ENCODE peak calls at places on chromosomes 13 and 19, in seven cellular contexts. Q is CD8-positive, alpha-beta memory T cell; S is Peyer's patch; X is GM23338; U is cardiac muscle cell; H is SJSA1; Y is HCT116. E is an unnamed sample.

GRCh38 chr13:95552539-95553270 is at the start of gene CLDN10:
- DNase-seq in S (no peak), U (no peak), X (peak; percentile 85), Q (no peak), H (no peak), Y (no peak), E (no peak)

GRCh38 chr13:65965496-65965895 is 1264.6 kb downstream of the PCDH9 start:
- DNase-seq in S (no peak), H (no peak), X (no peak), U (peak; percentile 55), Y (no peak), Q (no peak), E (no peak)

GRCh38 chr13:83386609-83387008 is 495.7 kb downstream of the SLITRK1 start:
- DNase-seq in X (no peak), Y (no peak), H (no peak), U (no peak), S (no peak), Q (no peak), E (no peak)

GRCh38 chr19:55528030-55528801 is 8.7 kb downstream of the SBK2 start:
- DNase-seq in X (no peak), S (no peak), U (peak; percentile 29), H (no peak), Y (no peak), Q (no peak), E (no peak)

GRCh38 chr13:40345149-40345514 is 321.3 kb downstream of the FOXO1 start:
- DNase-seq in Q (no peak), H (no peak), U (no peak), X (no peak), S (no peak), Y (no peak), E (no peak)

GRCh38 chr19:2706251-2706650 is 3.8 kb upstream of the GNG7 start:
- DNase-seq in S (no peak), Q (no peak), Y (no peak), U (no peak), X (no peak), H (no peak), E (no peak)

GRCh38 chr19:19087676-19088075 is 23.9 kb downstream of the SLC25A42 start:
- DNase-seq in U (no peak), H (no peak), S (no peak), Q (no peak), Y (no peak), X (no peak), E (no peak)

GRCh38 chr19:43562698-43563241 is 12.6 kb downstream of the XRCC1 start:
- DNase-seq in S (peak; percentile 92), Y (no peak), X (no peak), Q (peak; percentile 78), H (peak; percentile 84), U (peak; percentile 88), E (peak; percentile 88)

GRCh38 chr13:43102304-43102703 is 78.9 kb downstream of the DNAJC15 start:
- DNase-seq in H (no peak), X (no peak), Q (no peak), U (no peak), Y (no peak), S (no peak), E (no peak)

GRCh38 chr13:98358933-98359332 is 181.9 kb upstream of the RNF113B start:
- DNase-seq in X (no peak), H (no peak), Y (no peak), S (no peak), Q (no peak), U (no peak), E (no peak)

GRCh38 chr13:41268764-41269163 is 5.4 kb upstream of the MTRF1 start:
- DNase-seq in Y (peak; percentile 53), U (peak; percentile 14), S (no peak), H (no peak), X (peak; percentile 69), Q (no peak), E (no peak)

GRCh38 chr13:98456423-98456845 is 120.5 kb downstream of the STK24 start:
- DNase-seq in X (no peak), Q (no peak), S (no peak), H (no peak), Y (no peak), U (no peak), E (no peak)

GRCh38 chr13:73776137-73776785 is 357.9 kb downstream of the KLF12 start:
- DNase-seq in U (no peak), H (no peak), X (no peak), Y (no peak), S (no peak), Q (no peak), E (no peak)

GRCh38 chr13:48165727-48166126 is 67.3 kb upstream of the ITM2B start:
- DNase-seq in U (no peak), H (no peak), Y (no peak), Q (no peak), S (no peak), X (no peak), E (no peak)

GRCh38 chr19:40523322-40524047 is 53.2 kb upstream of the SHKBP1 start:
- DNase-seq in Q (no peak), H (peak; percentile 61), U (peak; percentile 70), X (peak; percentile 93), S (peak; percentile 89), Y (peak; percentile 72), E (peak; percentile 91)

GRCh38 chr19:45005787-45006186 is 4.5 kb downstream of the RELB start:
- DNase-seq in H (no peak), Q (no peak), U (no peak), X (no peak), Y (no peak), S (peak; percentile 89), E (no peak)
- H3K4me1 ChIP-seq in H (peaks cover 9% of the 10 kb centered on the region), Q (peaks cover 12% of the 10 kb centered on the region), U (peaks cover 4% of the 10 kb centered on the region), X (peaks cover 3% of the 10 kb centered on the region), Y (peaks cover 18% of the 10 kb centered on the region), S (peaks cover 6% of the 10 kb centered on the region), E (peaks cover 6% of the 10 kb centered on the region)

GRCh38 chr19:1211494-1212234 is 6.1 kb downstream of the STK11 start:
- DNase-seq in S (no peak), H (no peak), X (peak; percentile 82), Y (no peak), Q (no peak), U (peak; percentile 25), E (peak; percentile 30)
- H3K27ac ChIP-seq in S (no peak overlapping the region), H (no peak overlapping the region), X (peak overlapping the region; percentile 81), Y (peak overlapping the region; percentile 47), Q (no peak overlapping the region), U (no peak overlapping the region), E (no peak overlapping the region)

GRCh38 chr19:4369888-4370260 is 26.5 kb downstream of the MPND start:
- DNase-seq in H (no peak), X (peak; percentile 65), U (no peak), S (peak; percentile 90), Q (peak; percentile 60), Y (no peak), E (peak; percentile 65)
- H3K4me3 ChIP-seq in H (no peak overlapping the region), X (no peak overlapping the region), U (no peak overlapping the region), S (peak overlapping the region; percentile 6), Q (peak overlapping the region; percentile 75), Y (no peak overlapping the region), E (no peak overlapping the region)

GRCh38 chr19:1018932-1019615 is 1.8 kb downstream of the TMEM259 start:
- DNase-seq in X (no peak), H (no peak), Y (no peak), Q (no peak), S (no peak), U (no peak), E (no peak)
- H3K4me1 ChIP-seq in X (peaks cover 8% of the 10 kb centered on the region), H (peaks cover 43% of the 10 kb centered on the region), Y (peaks cover 54% of the 10 kb centered on the region), Q (peaks cover 60% of the 10 kb centered on the region), S (peaks cover 16% of the 10 kb centered on the region), U (peaks cover 35% of the 10 kb centered on the region), E (peaks cover 27% of the 10 kb centered on the region)

GRCh38 chr19:48321622-48322591 is 3.4 kb upstream of the EMP3 start:
- DNase-seq in Q (peak; percentile 99), Y (peak; percentile 94), X (peak; percentile 98), S (peak; percentile 100), H (peak; percentile 99), U (peak; percentile 100), E (peak; percentile 99)
- H3K27ac ChIP-seq in Q (peak overlapping the region; percentile 98), Y (peak overlapping the region; percentile 96), X (peak overlapping the region; percentile 93), S (peak overlapping the region; percentile 99), H (peak overlapping the region; percentile 91), U (peak overlapping the region; percentile 93), E (peak overlapping the region; percentile 98)

GRCh38 chr19:13902993-13903555 is 2.8 kb downstream of the BRME1 start:
- DNase-seq in Q (no peak), U (peak; percentile 15), H (no peak), Y (no peak), S (no peak), X (peak; percentile 65), E (no peak)
- H3K4me3 ChIP-seq in Q (no peak overlapping the region), U (no peak overlapping the region), H (no peak overlapping the region), Y (no peak overlapping the region), S (no peak overlapping the region), X (no peak overlapping the region), E (no peak overlapping the region)

GRCh38 chr19:42125536-42125935 is 6.7 kb downstream of the POU2F2 start:
- DNase-seq in Y (no peak), Q (no peak), S (no peak), X (peak; percentile 36), U (no peak), H (no peak), E (no peak)
- H3K4me1 ChIP-seq in Y (peaks cover 8% of the 10 kb centered on the region), Q (peaks cover 57% of the 10 kb centered on the region), S (no peaks in the 10 kb centered on the region), X (peaks cover 15% of the 10 kb centered on the region), U (no peaks in the 10 kb centered on the region), H (peaks cover 32% of the 10 kb centered on the region), E (no peaks in the 10 kb centered on the region)

GRCh38 chr13:28741080-28741479 is 22.3 kb upstream of the SLC46A3 start:
- DNase-seq in U (no peak), Q (no peak), H (no peak), Y (no peak), S (no peak), X (no peak), E (no peak)

GRCh38 chr13:28743045-28743444 is 24.3 kb upstream of the SLC46A3 start:
- DNase-seq in X (no peak), U (no peak), Q (no peak), Y (no peak), H (no peak), S (no peak), E (no peak)

GRCh38 chr13:28744656-28745055 is 25.9 kb upstream of the SLC46A3 start:
- DNase-seq in Y (no peak), S (no peak), Q (no peak), H (no peak), X (no peak), U (no peak), E (no peak)

GRCh38 chr13:28744091-28744536 is 25.3 kb upstream of the SLC46A3 start:
- DNase-seq in S (no peak), U (peak; percentile 82), Q (no peak), H (peak; percentile 73), Y (no peak), X (peak; percentile 44), E (peak; percentile 22)

GRCh38 chr13:28743499-28744083 is 24.8 kb upstream of the SLC46A3 start:
- DNase-seq in U (no peak), Q (no peak), S (no peak), H (no peak), Y (no peak), X (no peak), E (no peak)
- H3K27ac ChIP-seq in U (no peak overlapping the region), Q (no peak overlapping the region), S (no peak overlapping the region), H (peak overlapping the region; percentile 87), Y (no peak overlapping the region), X (peak overlapping the region; percentile 20), E (peak overlapping the region; percentile 65)

GRCh38 chr13:96993660-96994029 is 631 bp downstream of the OXGR1 start:
- DNase-seq in U (no peak), S (no peak), H (no peak), X (peak; percentile 39), Q (no peak), Y (no peak), E (no peak)
- H3K4me3 ChIP-seq in U (peak overlapping the region; percentile 30), S (peak overlapping the region; percentile 27), H (no peak overlapping the region), X (peak overlapping the region; percentile 50), Q (no peak overlapping the region), Y (no peak overlapping the region), E (no peak overlapping the region)

E was measured in adrenal gland.